ENCODE peak calls at places on chromosomes 5 and 9, in six cellular contexts. One of them, this sample, is unnamed.

GRCh38 chr5:124909734-124910133 is 163.3 kb upstream of the ZNF608 start:
- DNase-seq in K562: no peak
- DNase-seq in GM12878: no peak
- DNase-seq in HepG2: no peak
- DNase-seq in endothelial cell of umbilical vein: no peak
- DNase-seq in A549: no peak
- DNase-seq in this sample: no peak

GRCh38 chr9:9142001-9142400 is 1342.4 kb upstream of the DMAC1 start:
- DNase-seq in GM12878: no peak
- DNase-seq in A549: no peak
- DNase-seq in endothelial cell of umbilical vein: no peak
- DNase-seq in HepG2: no peak
- DNase-seq in K562: no peak
- DNase-seq in this sample: no peak

GRCh38 chr5:32612134-32612888 is 27.0 kb downstream of the SUB1 start:
- DNase-seq in K562: no peak
- DNase-seq in A549: no peak
- DNase-seq in HepG2: no peak
- DNase-seq in endothelial cell of umbilical vein: peak
- DNase-seq in GM12878: no peak
- DNase-seq in this sample: no peak

GRCh38 chr9:113468716-113469448 is 5.4 kb downstream of the RGS3 start:
- DNase-seq in endothelial cell of umbilical vein: no peak
- DNase-seq in HepG2: no peak
- DNase-seq in A549: no peak
- DNase-seq in K562: no peak
- DNase-seq in GM12878: no peak
- DNase-seq in this sample: no peak

GRCh38 chr5:115611873-115612272 is 9.6 kb upstream of the TICAM2 start:
- DNase-seq in HepG2: no peak
- DNase-seq in GM12878: no peak
- DNase-seq in endothelial cell of umbilical vein: no peak
- DNase-seq in A549: no peak
- DNase-seq in K562: no peak
- DNase-seq in this sample: no peak

GRCh38 chr9:134338394-134339182 is 12.3 kb downstream of the RXRA start:
- DNase-seq in endothelial cell of umbilical vein: peak
- DNase-seq in GM12878: no peak
- DNase-seq in HepG2: no peak
- DNase-seq in K562: peak
- DNase-seq in A549: no peak
- DNase-seq in this sample: no peak

GRCh38 chr5:158837908-158838307 is 261.8 kb downstream of the EBF1 start:
- DNase-seq in K562: no peak
- DNase-seq in HepG2: no peak
- DNase-seq in GM12878: no peak
- DNase-seq in A549: no peak
- DNase-seq in endothelial cell of umbilical vein: no peak
- DNase-seq in this sample: no peak

GRCh38 chr5:135191084-135191826 is 157.2 kb upstream of the PITX1 start:
- DNase-seq in A549: peak
- DNase-seq in K562: peak
- DNase-seq in GM12878: no peak
- DNase-seq in HepG2: peak
- DNase-seq in endothelial cell of umbilical vein: peak
- DNase-seq in this sample: peak

GRCh38 chr5:148844433-148845279 is 18.2 kb downstream of the ADRB2 start:
- DNase-seq in endothelial cell of umbilical vein: no peak
- DNase-seq in A549: no peak
- DNase-seq in GM12878: no peak
- DNase-seq in HepG2: no peak
- DNase-seq in K562: no peak
- DNase-seq in this sample: no peak

GRCh38 chr9:112125961-112126388 is 49.1 kb downstream of the SUSD1 start:
- DNase-seq in A549: peak
- DNase-seq in K562: no peak
- DNase-seq in endothelial cell of umbilical vein: no peak
- DNase-seq in GM12878: no peak
- DNase-seq in HepG2: peak
- DNase-seq in this sample: no peak

GRCh38 chr5:39520232-39520572 is 95.4 kb upstream of the DAB2 start:
- DNase-seq in endothelial cell of umbilical vein: peak
- DNase-seq in HepG2: no peak
- DNase-seq in GM12878: no peak
- DNase-seq in K562: no peak
- DNase-seq in A549: no peak
- DNase-seq in this sample: no peak

GRCh38 chr9:126290871-126291270 is 35.8 kb upstream of the MVB12B start:
- DNase-seq in HepG2: no peak
- DNase-seq in A549: no peak
- DNase-seq in K562: no peak
- DNase-seq in endothelial cell of umbilical vein: no peak
- DNase-seq in GM12878: no peak
- DNase-seq in this sample: no peak

GRCh38 chr5:173659423-173659822 is 43.0 kb upstream of the BOD1 start:
- DNase-seq in K562: no peak
- DNase-seq in endothelial cell of umbilical vein: no peak
- DNase-seq in HepG2: no peak
- DNase-seq in GM12878: no peak
- DNase-seq in A549: no peak
- DNase-seq in this sample: peak

GRCh38 chr9:16964228-16964627 is 93.8 kb upstream of the BNC2 start:
- DNase-seq in endothelial cell of umbilical vein: no peak
- DNase-seq in K562: no peak
- DNase-seq in HepG2: no peak
- DNase-seq in A549: no peak
- DNase-seq in GM12878: no peak
- DNase-seq in this sample: no peak

GRCh38 chr5:163574477-163575440 is 69.3 kb downstream of the MAT2B start:
- DNase-seq in endothelial cell of umbilical vein: peak
- DNase-seq in A549: no peak
- DNase-seq in K562: no peak
- DNase-seq in GM12878: no peak
- DNase-seq in HepG2: no peak
- DNase-seq in this sample: no peak

GRCh38 chr5:139787257-139787567 is 8.4 kb upstream of the PSD2 start:
- DNase-seq in GM12878: no peak
- DNase-seq in HepG2: no peak
- DNase-seq in endothelial cell of umbilical vein: no peak
- DNase-seq in A549: no peak
- DNase-seq in K562: no peak
- DNase-seq in this sample: no peak

GRCh38 chr9:90855208-90856000 is 53.8 kb downstream of the SYK start:
- DNase-seq in HepG2: no peak
- DNase-seq in A549: no peak
- DNase-seq in endothelial cell of umbilical vein: no peak
- DNase-seq in K562: no peak
- DNase-seq in GM12878: no peak
- DNase-seq in this sample: no peak

GRCh38 chr5:180313677-180314076 is 21.8 kb upstream of the MAPK9 start:
- DNase-seq in A549: no peak
- DNase-seq in endothelial cell of umbilical vein: peak
- DNase-seq in HepG2: peak
- DNase-seq in K562: peak
- DNase-seq in GM12878: no peak
- DNase-seq in this sample: peak

GRCh38 chr9:893843-894420 is 52.4 kb downstream of the DMRT1 start:
- DNase-seq in K562: peak
- DNase-seq in GM12878: peak
- DNase-seq in HepG2: peak
- DNase-seq in endothelial cell of umbilical vein: peak
- DNase-seq in A549: peak
- DNase-seq in this sample: peak

GRCh38 chr9:132986114-132986513 is 7.6 kb downstream of the GFI1B start:
- DNase-seq in endothelial cell of umbilical vein: no peak
- DNase-seq in K562: no peak
- DNase-seq in A549: no peak
- DNase-seq in HepG2: no peak
- DNase-seq in GM12878: no peak
- DNase-seq in this sample: no peak

GRCh38 chr5:170390472-170390871 is 1.3 kb upstream of the KCNMB1 start:
- DNase-seq in A549: no peak
- DNase-seq in endothelial cell of umbilical vein: no peak
- DNase-seq in K562: no peak
- DNase-seq in HepG2: no peak
- DNase-seq in GM12878: no peak
- DNase-seq in this sample: no peak

GRCh38 chr9:117796681-117797080 is 92.5 kb downstream of the TLR4 start:
- DNase-seq in endothelial cell of umbilical vein: no peak
- DNase-seq in GM12878: no peak
- DNase-seq in K562: no peak
- DNase-seq in HepG2: no peak
- DNase-seq in A549: no peak
- DNase-seq in this sample: no peak

GRCh38 chr5:157004893-157005551 is 42.0 kb upstream of the TIMD4 start:
- DNase-seq in GM12878: no peak
- DNase-seq in K562: no peak
- DNase-seq in A549: no peak
- DNase-seq in endothelial cell of umbilical vein: no peak
- DNase-seq in HepG2: no peak
- DNase-seq in this sample: no peak

GRCh38 chr5:131209506-131210191 is 38.9 kb downstream of the LYRM7 start:
- DNase-seq in GM12878: peak
- DNase-seq in endothelial cell of umbilical vein: no peak
- DNase-seq in HepG2: no peak
- DNase-seq in K562: no peak
- DNase-seq in A549: no peak
- DNase-seq in this sample: peak

GRCh38 chr5:133265720-133266575 is 214.1 kb downstream of the HSPA4 start:
- DNase-seq in endothelial cell of umbilical vein: peak
- DNase-seq in A549: no peak
- DNase-seq in HepG2: peak
- DNase-seq in GM12878: no peak
- DNase-seq in K562: no peak
- DNase-seq in this sample: peak

GRCh38 chr9:84305452-84306131 is 35.0 kb downstream of the SLC28A3 start:
- DNase-seq in A549: no peak
- DNase-seq in HepG2: no peak
- DNase-seq in endothelial cell of umbilical vein: no peak
- DNase-seq in K562: no peak
- DNase-seq in GM12878: no peak
- DNase-seq in this sample: no peak

GRCh38 chr5:37448941-37449340 is 69.8 kb downstream of the WDR70 start:
- DNase-seq in GM12878: no peak
- DNase-seq in endothelial cell of umbilical vein: no peak
- DNase-seq in HepG2: no peak
- DNase-seq in K562: no peak
- DNase-seq in A549: no peak
- DNase-seq in this sample: no peak

GRCh38 chr9:131436386-131436785 is 42.5 kb downstream of the PRRC2B start:
- DNase-seq in endothelial cell of umbilical vein: peak
- DNase-seq in HepG2: no peak
- DNase-seq in A549: no peak
- DNase-seq in K562: no peak
- DNase-seq in GM12878: no peak
- DNase-seq in this sample: no peak

GRCh38 chr9:97758334-97758916 is 61.3 kb upstream of the XPA start:
- DNase-seq in HepG2: no peak
- DNase-seq in K562: no peak
- DNase-seq in endothelial cell of umbilical vein: no peak
- DNase-seq in A549: no peak
- DNase-seq in GM12878: no peak
- DNase-seq in this sample: no peak

GRCh38 chr9:86187121-86187520 is 72.3 kb downstream of the C9orf153 start:
- DNase-seq in HepG2: peak
- DNase-seq in K562: no peak
- DNase-seq in endothelial cell of umbilical vein: no peak
- DNase-seq in A549: no peak
- DNase-seq in GM12878: no peak
- DNase-seq in this sample: no peak

GRCh38 chr9:23123048-23123632 is 676.5 kb downstream of the DMRTA1 start:
- DNase-seq in K562: no peak
- DNase-seq in GM12878: no peak
- DNase-seq in A549: no peak
- DNase-seq in endothelial cell of umbilical vein: peak
- DNase-seq in HepG2: peak
- DNase-seq in this sample: peak
- TF ChIP-seq CTCF in K562: no peak
- TF ChIP-seq CTCF in GM12878: peak
- TF ChIP-seq CTCF in A549: peak
- TF ChIP-seq CTCF in endothelial cell of umbilical vein: peak
- TF ChIP-seq CTCF in HepG2: peak
- TF ChIP-seq CTCF in this sample: peak

DNA sequence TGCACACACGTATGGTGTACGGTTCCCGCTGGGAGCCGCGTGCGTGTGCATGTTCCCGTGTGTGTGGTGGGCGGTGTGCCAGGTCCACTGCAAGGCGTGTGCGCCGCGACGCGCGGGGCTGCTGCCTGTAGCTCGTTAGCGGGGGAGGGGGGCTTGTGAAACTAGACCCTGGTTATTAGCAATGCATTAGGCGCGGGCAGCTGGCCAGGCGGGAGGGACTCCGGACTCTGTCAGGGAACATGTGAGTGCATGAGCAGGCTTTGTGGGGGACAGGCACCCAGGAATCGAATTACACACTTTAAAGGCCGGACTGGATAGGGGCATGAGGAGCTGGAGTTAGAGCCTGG is 32.2 kb upstream of the ENHO start:
- DNase-seq in endothelial cell of umbilical vein: no peak
- DNase-seq in A549: no peak
- DNase-seq in K562: no peak
- DNase-seq in HepG2: no peak
- DNase-seq in GM12878: no peak
- DNase-seq in this sample: no peak
- TF ChIP-seq MYC in endothelial cell of umbilical vein: no peak
- TF ChIP-seq MYC in A549: no peak
- TF ChIP-seq MYC in K562: no peak
- TF ChIP-seq MYC in HepG2: no peak
- TF ChIP-seq MYC in GM12878: no peak
- TF ChIP-seq MYC in this sample: no peak

GRCh38 chr9:129874261-129875101 is 39.2 kb downstream of the USP20 start:
- DNase-seq in HepG2: no peak
- DNase-seq in K562: no peak
- DNase-seq in endothelial cell of umbilical vein: no peak
- DNase-seq in GM12878: no peak
- DNase-seq in A549: no peak
- DNase-seq in this sample: no peak

GRCh38 chr9:129875687-129876395 is 40.6 kb downstream of the USP20 start:
- DNase-seq in endothelial cell of umbilical vein: no peak
- DNase-seq in HepG2: no peak
- DNase-seq in K562: no peak
- DNase-seq in A549: no peak
- DNase-seq in GM12878: no peak
- DNase-seq in this sample: no peak

GRCh38 chr9:129873563-129873962 is 38.3 kb downstream of the USP20 start:
- DNase-seq in A549: no peak
- DNase-seq in endothelial cell of umbilical vein: no peak
- DNase-seq in HepG2: no peak
- DNase-seq in GM12878: no peak
- DNase-seq in K562: no peak
- DNase-seq in this sample: no peak

GRCh38 chr9:129876815-129877214 is 41.6 kb downstream of the USP20 start:
- DNase-seq in A549: no peak
- DNase-seq in HepG2: no peak
- DNase-seq in endothelial cell of umbilical vein: no peak
- DNase-seq in GM12878: no peak
- DNase-seq in K562: no peak
- DNase-seq in this sample: no peak

GRCh38 chr9:129875181-129875611 is 39.9 kb downstream of the USP20 start:
- DNase-seq in A549: no peak
- DNase-seq in GM12878: no peak
- DNase-seq in K562: no peak
- DNase-seq in endothelial cell of umbilical vein: no peak
- DNase-seq in HepG2: no peak
- DNase-seq in this sample: no peak
- TF ChIP-seq CTCF in A549: no peak
- TF ChIP-seq CTCF in GM12878: no peak
- TF ChIP-seq CTCF in K562: peak
- TF ChIP-seq CTCF in endothelial cell of umbilical vein: peak
- TF ChIP-seq CTCF in HepG2: peak
- TF ChIP-seq CTCF in this sample: peak

GRCh38 chr9:128414461-128414860 is 6.2 kb upstream of the CERCAM start:
- DNase-seq in GM12878: no peak
- DNase-seq in endothelial cell of umbilical vein: no peak
- DNase-seq in HepG2: peak
- DNase-seq in A549: peak
- DNase-seq in K562: peak
- DNase-seq in this sample: no peak
- TF ChIP-seq MYC in GM12878: no peak
- TF ChIP-seq MYC in endothelial cell of umbilical vein: no peak
- TF ChIP-seq MYC in HepG2: no peak
- TF ChIP-seq MYC in A549: no peak
- TF ChIP-seq MYC in K562: no peak
- TF ChIP-seq MYC in this sample: no peak